ENCODE peak calls at places on chromosomes 7 and 10, in four cellular contexts. I is activated naive CD4-positive, alpha-beta T cell treated with anti-CD3 and anti-CD28 coated beads, Interleukin-2, amount 50 U/mL, for 72 hours; S is esophagus mucosa; C is activated naive CD8-positive, alpha-beta T cell treated with anti-CD3 and anti-CD28 coated beads, Interleukin-2, amount 10 ng/mL, durations not matched to agents 7 days and 5 days. X is an unnamed sample.

GRCh38 chr7:27863866-27864265 is 123.9 kb downstream of the TAX1BP1 start:
- ATAC-seq in I (no peak), S (peak), C (no peak), X (no peak)

GRCh38 chr7:51351661-51352060 is 35.1 kb upstream of the COBL start:
- ATAC-seq in I (no peak), S (no peak), C (no peak), X (no peak)

GRCh38 chr10:104416-104815 is 30.8 kb upstream of the ZMYND11 start:
- ATAC-seq in I (no peak), S (no peak), C (no peak), X (no peak)

GRCh38 chr7:31873816-31874597 is 187.0 kb downstream of the PPP1R17 start:
- ATAC-seq in I (no peak), S (no peak), C (no peak), X (no peak)

GRCh38 chr7:98641646-98642489 is 24.8 kb downstream of the NPTX2 start:
- ATAC-seq in I (no peak), S (no peak), C (no peak), X (peak)

GRCh38 chr7:85750454-85750949 is 563.6 kb upstream of the SEMA3D start:
- ATAC-seq in I (peak), S (peak), C (no peak), X (peak)

GRCh38 chr7:28957064-28957821 is 887 bp downstream of the TRIL start:
- ATAC-seq in I (peak), S (peak), C (peak), X (no peak)

GRCh38 chr7:112129655-112130323 is 76.4 kb downstream of the DOCK4 start:
- ATAC-seq in I (no peak), S (no peak), C (no peak), X (no peak)

GRCh38 chr10:14592026-14592425 is 182.7 kb downstream of the FAM107B start:
- ATAC-seq in I (no peak), S (peak), C (no peak), X (no peak)

GRCh38 chr10:49519717-49520116 is 19.2 kb downstream of the ERCC6 start:
- ATAC-seq in I (no peak), S (no peak), C (no peak), X (no peak)

GRCh38 chr10:18684953-18685352 is 25.7 kb downstream of the ARL5B start:
- ATAC-seq in I (peak), S (no peak), C (no peak), X (no peak)

GRCh38 chr10:117074621-117075020 is 63.4 kb downstream of the VAX1 start:
- ATAC-seq in I (no peak), S (peak), C (no peak), X (no peak)

GRCh38 chr7:2483495-2483894 is 7.3 kb upstream of the GRIFIN start:
- ATAC-seq in I (no peak), S (no peak), C (no peak), X (no peak)

GRCh38 chr10:77835669-77836086 is 90.9 kb downstream of the DLG5 start:
- ATAC-seq in I (no peak), S (peak), C (no peak), X (no peak)

GRCh38 chr7:132907380-132907940 is 174.4 kb downstream of the CHCHD3 start:
- ATAC-seq in I (no peak), S (no peak), C (no peak), X (no peak)

GRCh38 chr7:130867039-130867438 is 133.0 kb upstream of the KLF14 start:
- ATAC-seq in I (peak), S (no peak), C (no peak), X (no peak)

GRCh38 chr10:110372656-110373055 is 67.9 kb upstream of the SMNDC1 start:
- ATAC-seq in I (peak), S (peak), C (no peak), X (no peak)

GRCh38 chr10:100333821-100334469 is 3.9 kb upstream of the PKD2L1 start:
- ATAC-seq in I (no peak), S (no peak), C (no peak), X (no peak)

GRCh38 chr10:50636576-50636975 is 12.8 kb upstream of the SGMS1 start:
- ATAC-seq in I (peak), S (no peak), C (peak), X (no peak)

GRCh38 chr10:53072144-53072543 is 299.6 kb upstream of the MBL2 start:
- ATAC-seq in I (no peak), S (no peak), C (no peak), X (no peak)

GRCh38 chr7:117828831-117829230 is 44.4 kb downstream of the CTTNBP2 start:
- ATAC-seq in I (no peak), S (no peak), C (no peak), X (no peak)

GRCh38 chr7:38000272-38000671 is 79.8 kb downstream of the EPDR1 start:
- ATAC-seq in I (no peak), S (no peak), C (no peak), X (no peak)

GRCh38 chr10:88288621-88289059 is 294.5 kb downstream of the RNLS start:
- ATAC-seq in I (no peak), S (no peak), C (no peak), X (peak)